ENCODE peak calls at places on chromosomes 12 and 14, in six cellular contexts. One of them, this sample, is unnamed.

GRCh38 chr14:65824285-65824977 is 411.9 kb downstream of the FUT8 start:
- DNase-seq in ovary: peak
- DNase-seq in epithelial cell of esophagus: peak
- DNase-seq in brain microvascular endothelial cell: peak
- DNase-seq in H9: peak
- DNase-seq in GM10248: peak
- DNase-seq in this sample: peak

GRCh38 chr12:90909069-90909676 is 45.8 kb downstream of the CCER1 start:
- DNase-seq in GM10248: no peak
- DNase-seq in brain microvascular endothelial cell: peak
- DNase-seq in H9: peak
- DNase-seq in ovary: no peak
- DNase-seq in epithelial cell of esophagus: peak
- DNase-seq in this sample: peak

GRCh38 chr14:104657563-104658324 is 31.7 kb upstream of the INF2 start:
- DNase-seq in H9: no peak
- DNase-seq in epithelial cell of esophagus: no peak
- DNase-seq in ovary: no peak
- DNase-seq in brain microvascular endothelial cell: no peak
- DNase-seq in GM10248: peak
- DNase-seq in this sample: no peak

GRCh38 chr12:98253641-98254040 is 261.7 kb upstream of the TMPO start:
- DNase-seq in ovary: no peak
- DNase-seq in brain microvascular endothelial cell: no peak
- DNase-seq in epithelial cell of esophagus: no peak
- DNase-seq in GM10248: no peak
- DNase-seq in H9: no peak
- DNase-seq in this sample: no peak

GRCh38 chr12:58225067-58225877 is 283.9 kb downstream of the ATP23 start:
- DNase-seq in GM10248: no peak
- DNase-seq in ovary: no peak
- DNase-seq in H9: no peak
- DNase-seq in brain microvascular endothelial cell: no peak
- DNase-seq in epithelial cell of esophagus: no peak
- DNase-seq in this sample: no peak

GRCh38 chr12:72493390-72493789 is 221.2 kb downstream of the TRHDE start:
- DNase-seq in brain microvascular endothelial cell: no peak
- DNase-seq in H9: no peak
- DNase-seq in GM10248: no peak
- DNase-seq in ovary: no peak
- DNase-seq in epithelial cell of esophagus: no peak
- DNase-seq in this sample: no peak

GRCh38 chr14:55071051-55071450 is 19.6 kb downstream of the MAPK1IP1L start:
- DNase-seq in H9: no peak
- DNase-seq in brain microvascular endothelial cell: peak
- DNase-seq in epithelial cell of esophagus: no peak
- DNase-seq in ovary: no peak
- DNase-seq in GM10248: no peak
- DNase-seq in this sample: peak

GRCh38 chr14:54125109-54125508 is 168.5 kb upstream of the BMP4 start:
- DNase-seq in ovary: no peak
- DNase-seq in epithelial cell of esophagus: no peak
- DNase-seq in GM10248: no peak
- DNase-seq in brain microvascular endothelial cell: no peak
- DNase-seq in H9: no peak
- DNase-seq in this sample: no peak

GRCh38 chr14:73746540-73747385 is 32.6 kb upstream of the PNMA1 start:
- DNase-seq in H9: peak
- DNase-seq in epithelial cell of esophagus: no peak
- DNase-seq in ovary: no peak
- DNase-seq in GM10248: no peak
- DNase-seq in brain microvascular endothelial cell: no peak
- DNase-seq in this sample: no peak

GRCh38 chr12:94186461-94187237 is 38.3 kb downstream of the PLXNC1 start:
- DNase-seq in GM10248: no peak
- DNase-seq in epithelial cell of esophagus: no peak
- DNase-seq in ovary: peak
- DNase-seq in H9: peak
- DNase-seq in brain microvascular endothelial cell: peak
- DNase-seq in this sample: no peak

GRCh38 chr12:108098374-108098773 is 30.7 kb upstream of the WSCD2 start:
- DNase-seq in H9: no peak
- DNase-seq in GM10248: no peak
- DNase-seq in ovary: no peak
- DNase-seq in epithelial cell of esophagus: no peak
- DNase-seq in brain microvascular endothelial cell: no peak
- DNase-seq in this sample: no peak

GRCh38 chr14:36870776-36871175 is 209.1 kb downstream of the PAX9 start:
- DNase-seq in ovary: no peak
- DNase-seq in H9: no peak
- DNase-seq in GM10248: no peak
- DNase-seq in epithelial cell of esophagus: no peak
- DNase-seq in brain microvascular endothelial cell: no peak
- DNase-seq in this sample: no peak

GRCh38 chr12:9588749-9589148 is 19.0 kb downstream of the KLRB1 start:
- DNase-seq in brain microvascular endothelial cell: no peak
- DNase-seq in H9: no peak
- DNase-seq in epithelial cell of esophagus: no peak
- DNase-seq in ovary: no peak
- DNase-seq in GM10248: no peak
- DNase-seq in this sample: no peak

GRCh38 chr14:61927015-61927414 is 164.8 kb downstream of the SNAPC1 start:
- DNase-seq in brain microvascular endothelial cell: peak
- DNase-seq in GM10248: no peak
- DNase-seq in ovary: no peak
- DNase-seq in H9: no peak
- DNase-seq in epithelial cell of esophagus: peak
- DNase-seq in this sample: peak

GRCh38 chr12:5227722-5228274 is 184.1 kb downstream of the KCNA5 start:
- DNase-seq in GM10248: no peak
- DNase-seq in epithelial cell of esophagus: no peak
- DNase-seq in ovary: no peak
- DNase-seq in brain microvascular endothelial cell: no peak
- DNase-seq in H9: no peak
- DNase-seq in this sample: no peak

GRCh38 chr14:50308363-50308762 is 3.7 kb downstream of the L2HGDH start:
- DNase-seq in brain microvascular endothelial cell: no peak
- DNase-seq in H9: no peak
- DNase-seq in ovary: no peak
- DNase-seq in GM10248: no peak
- DNase-seq in epithelial cell of esophagus: peak
- DNase-seq in this sample: peak

GRCh38 chr12:67854351-67854750 is 134.9 kb upstream of the IFNG-AS1 start:
- DNase-seq in brain microvascular endothelial cell: no peak
- DNase-seq in epithelial cell of esophagus: peak
- DNase-seq in GM10248: no peak
- DNase-seq in H9: no peak
- DNase-seq in ovary: no peak
- DNase-seq in this sample: peak

GRCh38 chr14:73786942-73787759 is 64.5 kb upstream of the PTGR2 start:
- DNase-seq in brain microvascular endothelial cell: no peak
- DNase-seq in epithelial cell of esophagus: peak
- DNase-seq in ovary: peak
- DNase-seq in GM10248: peak
- DNase-seq in H9: peak
- DNase-seq in this sample: no peak

GRCh38 chr12:132004946-132005345 is 55.2 kb downstream of the EP400 start:
- DNase-seq in H9: no peak
- DNase-seq in brain microvascular endothelial cell: no peak
- DNase-seq in epithelial cell of esophagus: no peak
- DNase-seq in GM10248: no peak
- DNase-seq in ovary: no peak
- DNase-seq in this sample: no peak

GRCh38 chr14:23056956-23057756 is at the start of gene CDH24:
- DNase-seq in H9: peak
- DNase-seq in epithelial cell of esophagus: peak
- DNase-seq in ovary: peak
- DNase-seq in brain microvascular endothelial cell: no peak
- DNase-seq in GM10248: peak
- DNase-seq in this sample: peak

GRCh38 chr14:32761381-32761968 is 177.2 kb upstream of the NPAS3 start:
- DNase-seq in epithelial cell of esophagus: peak
- DNase-seq in ovary: no peak
- DNase-seq in GM10248: no peak
- DNase-seq in H9: no peak
- DNase-seq in brain microvascular endothelial cell: peak
- DNase-seq in this sample: peak

GRCh38 chr12:1007276-1007675 is 16.3 kb downstream of the ERC1 start:
- DNase-seq in H9: no peak
- DNase-seq in brain microvascular endothelial cell: no peak
- DNase-seq in ovary: no peak
- DNase-seq in GM10248: no peak
- DNase-seq in epithelial cell of esophagus: no peak
- DNase-seq in this sample: no peak

GRCh38 chr12:72031066-72031465 is 92.4 kb downstream of the TPH2 start:
- DNase-seq in epithelial cell of esophagus: no peak
- DNase-seq in H9: no peak
- DNase-seq in ovary: no peak
- DNase-seq in brain microvascular endothelial cell: no peak
- DNase-seq in GM10248: no peak
- DNase-seq in this sample: no peak

GRCh38 chr14:69003626-69004025 is 24.5 kb upstream of the ACTN1 start:
- DNase-seq in ovary: no peak
- DNase-seq in epithelial cell of esophagus: no peak
- DNase-seq in H9: no peak
- DNase-seq in GM10248: no peak
- DNase-seq in brain microvascular endothelial cell: no peak
- DNase-seq in this sample: no peak

GRCh38 chr14:69001375-69001774 is 22.3 kb upstream of the ACTN1 start:
- DNase-seq in GM10248: no peak
- DNase-seq in H9: no peak
- DNase-seq in brain microvascular endothelial cell: no peak
- DNase-seq in epithelial cell of esophagus: no peak
- DNase-seq in ovary: no peak
- DNase-seq in this sample: no peak

GRCh38 chr14:69005432-69006148 is 26.5 kb upstream of the ACTN1 start:
- DNase-seq in ovary: peak
- DNase-seq in brain microvascular endothelial cell: peak
- DNase-seq in epithelial cell of esophagus: peak
- DNase-seq in GM10248: no peak
- DNase-seq in H9: peak
- DNase-seq in this sample: peak

GRCh38 chr14:69004731-69005431 is 25.8 kb upstream of the ACTN1 start:
- DNase-seq in GM10248: no peak
- DNase-seq in ovary: no peak
- DNase-seq in brain microvascular endothelial cell: no peak
- DNase-seq in H9: no peak
- DNase-seq in epithelial cell of esophagus: no peak
- DNase-seq in this sample: peak

DNA sequence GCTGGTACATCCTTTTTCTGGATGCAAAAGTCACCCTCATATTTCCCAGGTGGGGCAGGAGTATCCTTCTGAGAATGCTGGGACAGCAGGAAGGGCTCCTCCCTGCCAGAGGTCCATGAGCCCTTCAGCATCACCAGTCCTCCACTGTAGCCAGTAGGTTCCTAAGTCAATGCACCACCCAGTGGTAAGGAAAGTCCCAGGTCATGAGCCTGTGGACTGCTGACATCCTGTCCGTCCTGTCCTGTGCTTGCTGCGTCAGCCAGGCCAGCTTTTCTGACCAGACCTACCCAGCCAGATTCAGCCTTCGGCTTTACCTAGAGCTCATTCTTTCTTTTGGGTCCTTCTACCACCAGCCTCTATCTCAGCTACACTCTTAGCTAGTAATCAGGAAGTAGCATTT is 23.0 kb upstream of the ACTN1 start:
- DNase-seq in brain microvascular endothelial cell: no peak
- DNase-seq in epithelial cell of esophagus: no peak
- DNase-seq in GM10248: no peak
- DNase-seq in H9: peak
- DNase-seq in ovary: peak
- DNase-seq in this sample: peak
- TF ChIP-seq CTCF in brain microvascular endothelial cell: peak
- TF ChIP-seq CTCF in epithelial cell of esophagus: no peak
- TF ChIP-seq CTCF in GM10248: no peak
- TF ChIP-seq CTCF in H9: peak
- TF ChIP-seq CTCF in ovary: no peak
- TF ChIP-seq CTCF in this sample: peak

GRCh38 chr12:54306925-54307731 is 6.3 kb upstream of the NFE2 start:
- DNase-seq in GM10248: no peak
- DNase-seq in brain microvascular endothelial cell: no peak
- DNase-seq in H9: peak
- DNase-seq in epithelial cell of esophagus: peak
- DNase-seq in ovary: peak
- DNase-seq in this sample: peak
- TF ChIP-seq CTCF in GM10248: no peak
- TF ChIP-seq CTCF in brain microvascular endothelial cell: no peak
- TF ChIP-seq CTCF in H9: no peak
- TF ChIP-seq CTCF in epithelial cell of esophagus: no peak
- TF ChIP-seq CTCF in ovary: no peak
- TF ChIP-seq CTCF in this sample: no peak

DNA sequence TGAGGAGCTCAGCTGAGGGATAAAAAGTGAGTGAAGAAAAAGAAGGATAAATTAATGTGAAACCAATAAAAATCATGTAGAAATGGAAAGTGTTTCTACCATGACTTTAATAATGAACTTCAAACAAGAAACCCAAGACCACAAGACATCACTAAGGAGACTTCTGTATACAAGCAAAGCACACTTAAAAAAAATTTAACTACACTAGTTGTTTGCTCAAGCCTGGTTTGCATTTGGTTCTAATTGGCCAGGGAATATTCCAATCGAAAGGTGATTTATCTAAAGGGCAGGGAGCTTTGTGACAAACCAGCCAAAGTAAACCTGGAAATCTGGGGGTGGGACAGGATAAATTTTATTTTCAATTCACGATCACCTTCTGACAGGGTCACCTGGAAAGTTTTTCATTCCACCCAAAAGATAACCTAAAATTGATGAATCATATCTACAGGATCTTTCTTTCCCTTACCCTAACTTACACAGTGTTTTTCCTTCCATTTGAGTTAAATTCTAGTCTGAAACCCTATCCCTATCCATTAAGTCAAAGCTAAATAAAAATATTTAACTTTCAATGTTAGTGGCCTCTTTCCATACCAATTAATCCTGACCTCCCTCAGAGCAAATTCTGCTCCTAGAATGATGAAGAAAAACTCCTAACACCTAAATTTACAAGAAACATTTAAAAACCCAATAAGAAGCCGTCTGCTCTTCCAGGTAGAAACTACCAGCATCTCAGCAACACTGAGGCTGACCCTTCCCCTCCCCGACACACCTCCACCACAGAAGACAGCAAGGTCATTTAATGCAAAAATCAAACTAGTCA is 2.5 kb downstream of the EGLN3 start:
- DNase-seq in GM10248: no peak
- DNase-seq in brain microvascular endothelial cell: no peak
- DNase-seq in ovary: no peak
- DNase-seq in epithelial cell of esophagus: no peak
- DNase-seq in H9: no peak
- DNase-seq in this sample: no peak
- TF ChIP-seq CTCF in GM10248: no peak
- TF ChIP-seq CTCF in brain microvascular endothelial cell: no peak
- TF ChIP-seq CTCF in ovary: no peak
- TF ChIP-seq CTCF in epithelial cell of esophagus: no peak
- TF ChIP-seq CTCF in H9: no peak
- TF ChIP-seq CTCF in this sample: no peak

DNA sequence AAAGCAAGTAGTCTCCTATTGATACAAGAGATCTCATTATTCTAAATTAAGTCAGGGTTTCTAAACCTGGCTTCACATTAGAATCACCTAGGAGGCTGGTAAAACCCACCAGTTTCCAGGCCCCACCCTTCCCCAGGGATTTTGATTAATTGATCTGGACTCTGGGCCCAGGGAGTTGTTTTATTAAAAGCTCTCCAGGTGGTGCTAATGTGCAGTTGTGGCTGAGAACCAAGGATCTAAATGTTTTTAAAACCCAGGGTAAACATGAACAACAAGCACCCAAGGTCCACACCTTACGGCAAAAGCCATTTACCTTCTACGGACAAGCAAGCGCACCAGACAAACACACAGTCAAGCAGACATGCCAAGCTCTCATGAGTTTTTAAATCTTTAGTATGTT is 73.9 kb downstream of the SLC2A13 start:
- DNase-seq in ovary: no peak
- DNase-seq in H9: no peak
- DNase-seq in GM10248: no peak
- DNase-seq in epithelial cell of esophagus: no peak
- DNase-seq in brain microvascular endothelial cell: no peak
- DNase-seq in this sample: no peak
- TF ChIP-seq CTCF in ovary: no peak
- TF ChIP-seq CTCF in H9: no peak
- TF ChIP-seq CTCF in GM10248: no peak
- TF ChIP-seq CTCF in epithelial cell of esophagus: peak
- TF ChIP-seq CTCF in brain microvascular endothelial cell: no peak
- TF ChIP-seq CTCF in this sample: no peak

This sample was measured in bronchial epithelial cell.